ENCODE peak calls at places on chromosomes 6 and 20, in seven cellular contexts. One of them, this sample, is unnamed.

GRCh38 chr6:169808608-169808967 is 57.2 kb downstream of the ERMARD start:
- DNase-seq in stimulated activated CD8-positive, alpha-beta memory T cell treated with anti-CD3 and anti-CD28 coated beads, Interleukin-4, amount 100 ng/mL, for 1 hour: no peak
- DNase-seq in NCI-H460: no peak
- DNase-seq in natural killer cell treated with Interleukin-12 subunit alpha and Interleukin-12 subunit beta and Interleukin-15 and Interleukin-18, amount 100 ng/mL, for 72 hours: no peak
- DNase-seq in GM04504: no peak
- DNase-seq in GF-D8: no peak
- DNase-seq in mucosa of gallbladder: no peak
- DNase-seq in this sample: no peak

GRCh38 chr6:79984261-79984660 is 20.2 kb upstream of the TTK start:
- DNase-seq in stimulated activated CD8-positive, alpha-beta memory T cell treated with anti-CD3 and anti-CD28 coated beads, Interleukin-4, amount 100 ng/mL, for 1 hour: no peak
- DNase-seq in NCI-H460: no peak
- DNase-seq in natural killer cell treated with Interleukin-12 subunit alpha and Interleukin-12 subunit beta and Interleukin-15 and Interleukin-18, amount 100 ng/mL, for 72 hours: no peak
- DNase-seq in GM04504: no peak
- DNase-seq in GF-D8: no peak
- DNase-seq in mucosa of gallbladder: no peak
- DNase-seq in this sample: no peak

GRCh38 chr20:3168079-3168828 is 5.1 kb downstream of the LZTS3 start:
- DNase-seq in stimulated activated CD8-positive, alpha-beta memory T cell treated with anti-CD3 and anti-CD28 coated beads, Interleukin-4, amount 100 ng/mL, for 1 hour: no peak
- DNase-seq in NCI-H460: no peak
- DNase-seq in natural killer cell treated with Interleukin-12 subunit alpha and Interleukin-12 subunit beta and Interleukin-15 and Interleukin-18, amount 100 ng/mL, for 72 hours: no peak
- DNase-seq in GM04504: no peak
- DNase-seq in GF-D8: no peak
- DNase-seq in mucosa of gallbladder: peak; percentile 79
- DNase-seq in this sample: no peak

GRCh38 chr6:27834879-27835549 is 77.2 kb downstream of the OR2B2 start:
- DNase-seq in stimulated activated CD8-positive, alpha-beta memory T cell treated with anti-CD3 and anti-CD28 coated beads, Interleukin-4, amount 100 ng/mL, for 1 hour: no peak
- DNase-seq in NCI-H460: no peak
- DNase-seq in natural killer cell treated with Interleukin-12 subunit alpha and Interleukin-12 subunit beta and Interleukin-15 and Interleukin-18, amount 100 ng/mL, for 72 hours: no peak
- DNase-seq in GM04504: no peak
- DNase-seq in GF-D8: no peak
- DNase-seq in mucosa of gallbladder: no peak
- DNase-seq in this sample: no peak

GRCh38 chr6:151546941-151547659 is 53.3 kb downstream of the CCDC170 start:
- DNase-seq in stimulated activated CD8-positive, alpha-beta memory T cell treated with anti-CD3 and anti-CD28 coated beads, Interleukin-4, amount 100 ng/mL, for 1 hour: no peak
- DNase-seq in NCI-H460: no peak
- DNase-seq in natural killer cell treated with Interleukin-12 subunit alpha and Interleukin-12 subunit beta and Interleukin-15 and Interleukin-18, amount 100 ng/mL, for 72 hours: no peak
- DNase-seq in GM04504: no peak
- DNase-seq in GF-D8: no peak
- DNase-seq in mucosa of gallbladder: no peak
- DNase-seq in this sample: no peak

GRCh38 chr6:152091851-152092341 is 284.4 kb downstream of the ESR1 start:
- DNase-seq in stimulated activated CD8-positive, alpha-beta memory T cell treated with anti-CD3 and anti-CD28 coated beads, Interleukin-4, amount 100 ng/mL, for 1 hour: no peak
- DNase-seq in NCI-H460: no peak
- DNase-seq in natural killer cell treated with Interleukin-12 subunit alpha and Interleukin-12 subunit beta and Interleukin-15 and Interleukin-18, amount 100 ng/mL, for 72 hours: no peak
- DNase-seq in GM04504: no peak
- DNase-seq in GF-D8: no peak
- DNase-seq in mucosa of gallbladder: no peak
- DNase-seq in this sample: no peak

GRCh38 chr20:52295556-52295955 is 104.0 kb upstream of the ZFP64 start:
- DNase-seq in stimulated activated CD8-positive, alpha-beta memory T cell treated with anti-CD3 and anti-CD28 coated beads, Interleukin-4, amount 100 ng/mL, for 1 hour: no peak
- DNase-seq in NCI-H460: peak; percentile 38
- DNase-seq in natural killer cell treated with Interleukin-12 subunit alpha and Interleukin-12 subunit beta and Interleukin-15 and Interleukin-18, amount 100 ng/mL, for 72 hours: no peak
- DNase-seq in GM04504: no peak
- DNase-seq in GF-D8: no peak
- DNase-seq in mucosa of gallbladder: no peak
- DNase-seq in this sample: no peak

GRCh38 chr20:38204936-38205435 is 39.9 kb upstream of the TGM2 start:
- DNase-seq in stimulated activated CD8-positive, alpha-beta memory T cell treated with anti-CD3 and anti-CD28 coated beads, Interleukin-4, amount 100 ng/mL, for 1 hour: no peak
- DNase-seq in NCI-H460: no peak
- DNase-seq in natural killer cell treated with Interleukin-12 subunit alpha and Interleukin-12 subunit beta and Interleukin-15 and Interleukin-18, amount 100 ng/mL, for 72 hours: peak; percentile 12
- DNase-seq in GM04504: no peak
- DNase-seq in GF-D8: no peak
- DNase-seq in mucosa of gallbladder: no peak
- DNase-seq in this sample: no peak

GRCh38 chr6:158009935-158010585 is 28.4 kb downstream of the SYNJ2 start:
- DNase-seq in stimulated activated CD8-positive, alpha-beta memory T cell treated with anti-CD3 and anti-CD28 coated beads, Interleukin-4, amount 100 ng/mL, for 1 hour: no peak
- DNase-seq in NCI-H460: no peak
- DNase-seq in natural killer cell treated with Interleukin-12 subunit alpha and Interleukin-12 subunit beta and Interleukin-15 and Interleukin-18, amount 100 ng/mL, for 72 hours: no peak
- DNase-seq in GM04504: no peak
- DNase-seq in GF-D8: no peak
- DNase-seq in mucosa of gallbladder: no peak
- DNase-seq in this sample: no peak

GRCh38 chr20:14210146-14210545 is 127.3 kb downstream of the FLRT3 start:
- DNase-seq in stimulated activated CD8-positive, alpha-beta memory T cell treated with anti-CD3 and anti-CD28 coated beads, Interleukin-4, amount 100 ng/mL, for 1 hour: no peak
- DNase-seq in NCI-H460: no peak
- DNase-seq in natural killer cell treated with Interleukin-12 subunit alpha and Interleukin-12 subunit beta and Interleukin-15 and Interleukin-18, amount 100 ng/mL, for 72 hours: no peak
- DNase-seq in GM04504: no peak
- DNase-seq in GF-D8: no peak
- DNase-seq in mucosa of gallbladder: no peak
- DNase-seq in this sample: no peak

GRCh38 chr6:112827793-112828192 is 480.7 kb downstream of the RFPL4B start:
- DNase-seq in stimulated activated CD8-positive, alpha-beta memory T cell treated with anti-CD3 and anti-CD28 coated beads, Interleukin-4, amount 100 ng/mL, for 1 hour: no peak
- DNase-seq in NCI-H460: no peak
- DNase-seq in natural killer cell treated with Interleukin-12 subunit alpha and Interleukin-12 subunit beta and Interleukin-15 and Interleukin-18, amount 100 ng/mL, for 72 hours: no peak
- DNase-seq in GM04504: peak; percentile 32
- DNase-seq in GF-D8: no peak
- DNase-seq in mucosa of gallbladder: no peak
- DNase-seq in this sample: no peak

GRCh38 chr6:57432162-57432561 is 114.7 kb downstream of the PRIM2 start:
- DNase-seq in stimulated activated CD8-positive, alpha-beta memory T cell treated with anti-CD3 and anti-CD28 coated beads, Interleukin-4, amount 100 ng/mL, for 1 hour: no peak
- DNase-seq in NCI-H460: no peak
- DNase-seq in natural killer cell treated with Interleukin-12 subunit alpha and Interleukin-12 subunit beta and Interleukin-15 and Interleukin-18, amount 100 ng/mL, for 72 hours: no peak
- DNase-seq in GM04504: peak; percentile 32
- DNase-seq in GF-D8: peak; percentile 62
- DNase-seq in mucosa of gallbladder: no peak
- DNase-seq in this sample: no peak

GRCh38 chr6:28609672-28610071 is 84.0 kb downstream of the GPX5 start:
- DNase-seq in stimulated activated CD8-positive, alpha-beta memory T cell treated with anti-CD3 and anti-CD28 coated beads, Interleukin-4, amount 100 ng/mL, for 1 hour: no peak
- DNase-seq in NCI-H460: no peak
- DNase-seq in natural killer cell treated with Interleukin-12 subunit alpha and Interleukin-12 subunit beta and Interleukin-15 and Interleukin-18, amount 100 ng/mL, for 72 hours: no peak
- DNase-seq in GM04504: no peak
- DNase-seq in GF-D8: no peak
- DNase-seq in mucosa of gallbladder: no peak
- DNase-seq in this sample: no peak

GRCh38 chr6:84652356-84653026 is 111.9 kb downstream of the TBX18 start:
- DNase-seq in stimulated activated CD8-positive, alpha-beta memory T cell treated with anti-CD3 and anti-CD28 coated beads, Interleukin-4, amount 100 ng/mL, for 1 hour: no peak
- DNase-seq in NCI-H460: no peak
- DNase-seq in natural killer cell treated with Interleukin-12 subunit alpha and Interleukin-12 subunit beta and Interleukin-15 and Interleukin-18, amount 100 ng/mL, for 72 hours: no peak
- DNase-seq in GM04504: peak; percentile 77
- DNase-seq in GF-D8: no peak
- DNase-seq in mucosa of gallbladder: no peak
- DNase-seq in this sample: no peak

GRCh38 chr20:38843346-38843745 is 37.8 kb downstream of the PPP1R16B start:
- DNase-seq in stimulated activated CD8-positive, alpha-beta memory T cell treated with anti-CD3 and anti-CD28 coated beads, Interleukin-4, amount 100 ng/mL, for 1 hour: no peak
- DNase-seq in NCI-H460: no peak
- DNase-seq in natural killer cell treated with Interleukin-12 subunit alpha and Interleukin-12 subunit beta and Interleukin-15 and Interleukin-18, amount 100 ng/mL, for 72 hours: no peak
- DNase-seq in GM04504: no peak
- DNase-seq in GF-D8: no peak
- DNase-seq in mucosa of gallbladder: no peak
- DNase-seq in this sample: no peak

GRCh38 chr20:32206383-32207210 is 946 bp downstream of the PLAGL2 start:
- DNase-seq in stimulated activated CD8-positive, alpha-beta memory T cell treated with anti-CD3 and anti-CD28 coated beads, Interleukin-4, amount 100 ng/mL, for 1 hour: no peak
- DNase-seq in NCI-H460: no peak
- DNase-seq in natural killer cell treated with Interleukin-12 subunit alpha and Interleukin-12 subunit beta and Interleukin-15 and Interleukin-18, amount 100 ng/mL, for 72 hours: no peak
- DNase-seq in GM04504: no peak
- DNase-seq in GF-D8: no peak
- DNase-seq in mucosa of gallbladder: no peak
- DNase-seq in this sample: no peak

GRCh38 chr6:101079696-101080270 is 198.7 kb upstream of the ASCC3 start:
- DNase-seq in stimulated activated CD8-positive, alpha-beta memory T cell treated with anti-CD3 and anti-CD28 coated beads, Interleukin-4, amount 100 ng/mL, for 1 hour: no peak
- DNase-seq in NCI-H460: no peak
- DNase-seq in natural killer cell treated with Interleukin-12 subunit alpha and Interleukin-12 subunit beta and Interleukin-15 and Interleukin-18, amount 100 ng/mL, for 72 hours: no peak
- DNase-seq in GM04504: no peak
- DNase-seq in GF-D8: no peak
- DNase-seq in mucosa of gallbladder: no peak
- DNase-seq in this sample: no peak

GRCh38 chr20:44112456-44112855 is 74.5 kb downstream of the JPH2 start:
- DNase-seq in stimulated activated CD8-positive, alpha-beta memory T cell treated with anti-CD3 and anti-CD28 coated beads, Interleukin-4, amount 100 ng/mL, for 1 hour: no peak
- DNase-seq in NCI-H460: no peak
- DNase-seq in natural killer cell treated with Interleukin-12 subunit alpha and Interleukin-12 subunit beta and Interleukin-15 and Interleukin-18, amount 100 ng/mL, for 72 hours: no peak
- DNase-seq in GM04504: no peak
- DNase-seq in GF-D8: no peak
- DNase-seq in mucosa of gallbladder: no peak
- DNase-seq in this sample: no peak

GRCh38 chr20:19659468-19659867 is 98.6 kb upstream of the RIN2 start:
- DNase-seq in stimulated activated CD8-positive, alpha-beta memory T cell treated with anti-CD3 and anti-CD28 coated beads, Interleukin-4, amount 100 ng/mL, for 1 hour: no peak
- DNase-seq in NCI-H460: no peak
- DNase-seq in natural killer cell treated with Interleukin-12 subunit alpha and Interleukin-12 subunit beta and Interleukin-15 and Interleukin-18, amount 100 ng/mL, for 72 hours: no peak
- DNase-seq in GM04504: no peak
- DNase-seq in GF-D8: no peak
- DNase-seq in mucosa of gallbladder: peak; percentile 60
- DNase-seq in this sample: no peak

GRCh38 chr6:43954311-43955131 is 172.7 kb downstream of the MRPL14 start:
- DNase-seq in stimulated activated CD8-positive, alpha-beta memory T cell treated with anti-CD3 and anti-CD28 coated beads, Interleukin-4, amount 100 ng/mL, for 1 hour: no peak
- DNase-seq in NCI-H460: no peak
- DNase-seq in natural killer cell treated with Interleukin-12 subunit alpha and Interleukin-12 subunit beta and Interleukin-15 and Interleukin-18, amount 100 ng/mL, for 72 hours: no peak
- DNase-seq in GM04504: no peak
- DNase-seq in GF-D8: no peak
- DNase-seq in mucosa of gallbladder: peak; percentile 57
- DNase-seq in this sample: no peak

GRCh38 chr20:58135441-58136170 is 92.8 kb downstream of the ANKRD60 start:
- DNase-seq in stimulated activated CD8-positive, alpha-beta memory T cell treated with anti-CD3 and anti-CD28 coated beads, Interleukin-4, amount 100 ng/mL, for 1 hour: no peak
- DNase-seq in NCI-H460: no peak
- DNase-seq in natural killer cell treated with Interleukin-12 subunit alpha and Interleukin-12 subunit beta and Interleukin-15 and Interleukin-18, amount 100 ng/mL, for 72 hours: no peak
- DNase-seq in GM04504: no peak
- DNase-seq in GF-D8: no peak
- DNase-seq in mucosa of gallbladder: peak; percentile 9
- DNase-seq in this sample: no peak

GRCh38 chr6:35242486-35242885 is 17.0 kb upstream of the ZNF76 start:
- DNase-seq in stimulated activated CD8-positive, alpha-beta memory T cell treated with anti-CD3 and anti-CD28 coated beads, Interleukin-4, amount 100 ng/mL, for 1 hour: no peak
- DNase-seq in NCI-H460: no peak
- DNase-seq in natural killer cell treated with Interleukin-12 subunit alpha and Interleukin-12 subunit beta and Interleukin-15 and Interleukin-18, amount 100 ng/mL, for 72 hours: no peak
- DNase-seq in GM04504: no peak
- DNase-seq in GF-D8: no peak
- DNase-seq in mucosa of gallbladder: no peak
- DNase-seq in this sample: no peak

GRCh38 chr6:13729891-13730290 is 18.3 kb upstream of the RANBP9 start:
- DNase-seq in stimulated activated CD8-positive, alpha-beta memory T cell treated with anti-CD3 and anti-CD28 coated beads, Interleukin-4, amount 100 ng/mL, for 1 hour: no peak
- DNase-seq in NCI-H460: no peak
- DNase-seq in natural killer cell treated with Interleukin-12 subunit alpha and Interleukin-12 subunit beta and Interleukin-15 and Interleukin-18, amount 100 ng/mL, for 72 hours: no peak
- DNase-seq in GM04504: no peak
- DNase-seq in GF-D8: no peak
- DNase-seq in mucosa of gallbladder: no peak
- DNase-seq in this sample: no peak

GRCh38 chr6:151130329-151130728 is 109.4 kb upstream of the AKAP12 start:
- DNase-seq in stimulated activated CD8-positive, alpha-beta memory T cell treated with anti-CD3 and anti-CD28 coated beads, Interleukin-4, amount 100 ng/mL, for 1 hour: no peak
- DNase-seq in NCI-H460: no peak
- DNase-seq in natural killer cell treated with Interleukin-12 subunit alpha and Interleukin-12 subunit beta and Interleukin-15 and Interleukin-18, amount 100 ng/mL, for 72 hours: no peak
- DNase-seq in GM04504: no peak
- DNase-seq in GF-D8: no peak
- DNase-seq in mucosa of gallbladder: no peak
- DNase-seq in this sample: no peak

GRCh38 chr6:133568970-133569889 is 319.7 kb upstream of the TCF21 start:
- DNase-seq in stimulated activated CD8-positive, alpha-beta memory T cell treated with anti-CD3 and anti-CD28 coated beads, Interleukin-4, amount 100 ng/mL, for 1 hour: no peak
- DNase-seq in NCI-H460: peak; percentile 88
- DNase-seq in natural killer cell treated with Interleukin-12 subunit alpha and Interleukin-12 subunit beta and Interleukin-15 and Interleukin-18, amount 100 ng/mL, for 72 hours: no peak
- DNase-seq in GM04504: peak; percentile 51
- DNase-seq in GF-D8: peak; percentile 15
- DNase-seq in mucosa of gallbladder: no peak
- DNase-seq in this sample: peak; percentile 1

GRCh38 chr6:83352413-83352812 is 78.4 kb downstream of the ME1 start:
- DNase-seq in stimulated activated CD8-positive, alpha-beta memory T cell treated with anti-CD3 and anti-CD28 coated beads, Interleukin-4, amount 100 ng/mL, for 1 hour: no peak
- DNase-seq in NCI-H460: no peak
- DNase-seq in natural killer cell treated with Interleukin-12 subunit alpha and Interleukin-12 subunit beta and Interleukin-15 and Interleukin-18, amount 100 ng/mL, for 72 hours: no peak
- DNase-seq in GM04504: no peak
- DNase-seq in GF-D8: no peak
- DNase-seq in mucosa of gallbladder: no peak
- DNase-seq in this sample: no peak

GRCh38 chr20:4820833-4821518 is 99.3 kb downstream of the PRND start:
- DNase-seq in stimulated activated CD8-positive, alpha-beta memory T cell treated with anti-CD3 and anti-CD28 coated beads, Interleukin-4, amount 100 ng/mL, for 1 hour: no peak
- DNase-seq in NCI-H460: no peak
- DNase-seq in natural killer cell treated with Interleukin-12 subunit alpha and Interleukin-12 subunit beta and Interleukin-15 and Interleukin-18, amount 100 ng/mL, for 72 hours: no peak
- DNase-seq in GM04504: peak; percentile 63
- DNase-seq in GF-D8: no peak
- DNase-seq in mucosa of gallbladder: peak; percentile 52
- DNase-seq in this sample: peak; percentile 37

GRCh38 chr20:63662813-63663189 is 4.7 kb downstream of the RTEL1 start:
- DNase-seq in stimulated activated CD8-positive, alpha-beta memory T cell treated with anti-CD3 and anti-CD28 coated beads, Interleukin-4, amount 100 ng/mL, for 1 hour: no peak
- DNase-seq in NCI-H460: no peak
- DNase-seq in natural killer cell treated with Interleukin-12 subunit alpha and Interleukin-12 subunit beta and Interleukin-15 and Interleukin-18, amount 100 ng/mL, for 72 hours: no peak
- DNase-seq in GM04504: no peak
- DNase-seq in GF-D8: no peak
- DNase-seq in mucosa of gallbladder: no peak
- DNase-seq in this sample: no peak

GRCh38 chr6:32852844-32853540 is 512 bp downstream of the TAP1 start:
- DNase-seq in stimulated activated CD8-positive, alpha-beta memory T cell treated with anti-CD3 and anti-CD28 coated beads, Interleukin-4, amount 100 ng/mL, for 1 hour: no peak
- DNase-seq in NCI-H460: no peak
- DNase-seq in natural killer cell treated with Interleukin-12 subunit alpha and Interleukin-12 subunit beta and Interleukin-15 and Interleukin-18, amount 100 ng/mL, for 72 hours: peak; percentile 85
- DNase-seq in GM04504: no peak
- DNase-seq in GF-D8: no peak
- DNase-seq in mucosa of gallbladder: peak; percentile 38
- DNase-seq in this sample: no peak

GRCh38 chr20:11976966-11977365 is 59.3 kb downstream of the BTBD3 start:
- DNase-seq in stimulated activated CD8-positive, alpha-beta memory T cell treated with anti-CD3 and anti-CD28 coated beads, Interleukin-4, amount 100 ng/mL, for 1 hour: no peak
- DNase-seq in NCI-H460: no peak
- DNase-seq in natural killer cell treated with Interleukin-12 subunit alpha and Interleukin-12 subunit beta and Interleukin-15 and Interleukin-18, amount 100 ng/mL, for 72 hours: no peak
- DNase-seq in GM04504: no peak
- DNase-seq in GF-D8: no peak
- DNase-seq in mucosa of gallbladder: no peak
- DNase-seq in this sample: no peak

GRCh38 chr6:91751496-91751895 is 1164.6 kb upstream of the MAP3K7 start:
- DNase-seq in stimulated activated CD8-positive, alpha-beta memory T cell treated with anti-CD3 and anti-CD28 coated beads, Interleukin-4, amount 100 ng/mL, for 1 hour: no peak
- DNase-seq in NCI-H460: no peak
- DNase-seq in natural killer cell treated with Interleukin-12 subunit alpha and Interleukin-12 subunit beta and Interleukin-15 and Interleukin-18, amount 100 ng/mL, for 72 hours: no peak
- DNase-seq in GM04504: no peak
- DNase-seq in GF-D8: no peak
- DNase-seq in mucosa of gallbladder: no peak
- DNase-seq in this sample: no peak

This sample was measured in NCI-H2227 treated with DMSO at 0.1 percent for 48 hours.